ENCODE peak calls at places on chromosomes 2 and 18, in eight cellular contexts. V, R, Q, B, X, M, I and L are unnamed samples.

GRCh38 chr2:216960926-216961325 is 101.1 kb upstream of the TNP1 start:
- DNase-seq in M (no peak), I (no peak), Q (no peak), R (no peak), B (no peak), X (no peak), V (no peak), L (no peak)

GRCh38 chr18:58290059-58290747 is 246.2 kb downstream of the NEDD4L start:
- DNase-seq in B (no peak), X (peak; percentile 28), Q (no peak), I (no peak), R (no peak), M (no peak), V (no peak), L (no peak)

GRCh38 chr18:23908827-23909226 is 105.7 kb upstream of the TTC39C start:
- DNase-seq in R (no peak), I (no peak), X (no peak), V (no peak), M (no peak), Q (no peak), B (no peak), L (no peak)

GRCh38 chr18:32438173-32438572 is 32.5 kb downstream of the GAREM1 start:
- DNase-seq in M (no peak), R (no peak), Q (no peak), X (no peak), B (no peak), V (no peak), I (no peak), L (peak; percentile 66)

GRCh38 chr2:16663121-16663905 is 2.3 kb downstream of the CYRIA start:
- DNase-seq in Q (no peak), B (no peak), M (no peak), I (no peak), R (no peak), V (no peak), X (no peak), L (no peak)

GRCh38 chr2:188894979-188895378 is 79.2 kb upstream of the COL3A1 start:
- DNase-seq in Q (no peak), X (no peak), B (no peak), V (no peak), M (no peak), R (no peak), I (no peak), L (no peak)

GRCh38 chr2:269356-270030 is 4.7 kb downstream of the ACP1 start:
- DNase-seq in R (no peak), Q (no peak), M (no peak), V (no peak), X (no peak), B (no peak), I (no peak), L (no peak)

GRCh38 chr2:23506460-23507266 is 121.7 kb downstream of the KLHL29 start:
- DNase-seq in R (no peak), M (no peak), V (no peak), I (no peak), X (no peak), Q (no peak), B (no peak), L (no peak)

GRCh38 chr18:59540356-59540755 is 156.9 kb downstream of the CCBE1 start:
- DNase-seq in Q (no peak), V (no peak), I (no peak), M (no peak), R (no peak), B (no peak), X (no peak), L (no peak)

GRCh38 chr2:29920631-29921559 is 491 bp downstream of the ALK start:
- DNase-seq in V (no peak), Q (peak; percentile 14), I (peak; percentile 30), M (no peak), R (peak; percentile 60), B (no peak), X (no peak), L (peak; percentile 31)